ENCODE peak calls at places on chromosome 15, in ten cellular contexts. One of them, this sample, is unnamed.

GRCh38 chr15:83250766-83251165 is 33.7 kb downstream of the BNC1 start:
- DNase-seq in ovary: no peak
- DNase-seq in thyroid gland: no peak
- DNase-seq in H1: no peak
- DNase-seq in H54: no peak
- DNase-seq in GM12891: no peak
- DNase-seq in stomach: no peak
- DNase-seq in uterus: no peak
- DNase-seq in Peyer's patch: no peak
- DNase-seq in IMR-90: no peak
- DNase-seq in this sample: no peak

GRCh38 chr15:36924076-36924475 is 176.3 kb downstream of the MEIS2 start:
- DNase-seq in uterus: no peak
- DNase-seq in GM12891: no peak
- DNase-seq in ovary: no peak
- DNase-seq in Peyer's patch: no peak
- DNase-seq in stomach: no peak
- DNase-seq in IMR-90: no peak
- DNase-seq in H54: no peak
- DNase-seq in thyroid gland: no peak
- DNase-seq in H1: no peak
- DNase-seq in this sample: no peak

GRCh38 chr15:63420333-63420741 is 38.7 kb upstream of the CA12 start:
- DNase-seq in stomach: no peak
- DNase-seq in ovary: no peak
- DNase-seq in thyroid gland: no peak
- DNase-seq in H54: no peak
- DNase-seq in GM12891: no peak
- DNase-seq in uterus: no peak
- DNase-seq in IMR-90: peak
- DNase-seq in H1: no peak
- DNase-seq in Peyer's patch: no peak
- DNase-seq in this sample: no peak

GRCh38 chr15:101148166-101148880 is 103.5 kb downstream of the CHSY1 start:
- DNase-seq in stomach: no peak
- DNase-seq in uterus: no peak
- DNase-seq in GM12891: no peak
- DNase-seq in H54: no peak
- DNase-seq in H1: no peak
- DNase-seq in thyroid gland: no peak
- DNase-seq in Peyer's patch: no peak
- DNase-seq in IMR-90: no peak
- DNase-seq in ovary: no peak
- DNase-seq in this sample: no peak

GRCh38 chr15:42819781-42820180 is 82.9 kb upstream of the CDAN1 start:
- DNase-seq in Peyer's patch: no peak
- DNase-seq in H54: no peak
- DNase-seq in ovary: no peak
- DNase-seq in IMR-90: no peak
- DNase-seq in H1: no peak
- DNase-seq in uterus: no peak
- DNase-seq in thyroid gland: no peak
- DNase-seq in stomach: no peak
- DNase-seq in GM12891: no peak
- DNase-seq in this sample: no peak

GRCh38 chr15:55796321-55796965 is 53.5 kb upstream of the PRTG start:
- DNase-seq in ovary: no peak
- DNase-seq in Peyer's patch: no peak
- DNase-seq in H1: no peak
- DNase-seq in GM12891: no peak
- DNase-seq in H54: no peak
- DNase-seq in stomach: no peak
- DNase-seq in thyroid gland: peak
- DNase-seq in uterus: no peak
- DNase-seq in IMR-90: peak
- DNase-seq in this sample: no peak

GRCh38 chr15:68991723-68992122 is 22.8 kb upstream of the NOX5 start:
- DNase-seq in stomach: peak
- DNase-seq in H1: no peak
- DNase-seq in GM12891: no peak
- DNase-seq in H54: no peak
- DNase-seq in thyroid gland: no peak
- DNase-seq in ovary: peak
- DNase-seq in uterus: no peak
- DNase-seq in IMR-90: peak
- DNase-seq in Peyer's patch: no peak
- DNase-seq in this sample: no peak

GRCh38 chr15:98111806-98112205 is 151.3 kb downstream of the ARRDC4 start:
- DNase-seq in H1: no peak
- DNase-seq in ovary: no peak
- DNase-seq in GM12891: no peak
- DNase-seq in thyroid gland: no peak
- DNase-seq in Peyer's patch: no peak
- DNase-seq in H54: no peak
- DNase-seq in IMR-90: no peak
- DNase-seq in uterus: no peak
- DNase-seq in stomach: no peak
- DNase-seq in this sample: no peak

GRCh38 chr15:44010114-44010513 is 183.3 kb downstream of the WDR76 start:
- DNase-seq in thyroid gland: no peak
- DNase-seq in ovary: no peak
- DNase-seq in Peyer's patch: no peak
- DNase-seq in GM12891: no peak
- DNase-seq in uterus: no peak
- DNase-seq in IMR-90: peak
- DNase-seq in H1: no peak
- DNase-seq in stomach: no peak
- DNase-seq in H54: peak
- DNase-seq in this sample: no peak

DNA sequence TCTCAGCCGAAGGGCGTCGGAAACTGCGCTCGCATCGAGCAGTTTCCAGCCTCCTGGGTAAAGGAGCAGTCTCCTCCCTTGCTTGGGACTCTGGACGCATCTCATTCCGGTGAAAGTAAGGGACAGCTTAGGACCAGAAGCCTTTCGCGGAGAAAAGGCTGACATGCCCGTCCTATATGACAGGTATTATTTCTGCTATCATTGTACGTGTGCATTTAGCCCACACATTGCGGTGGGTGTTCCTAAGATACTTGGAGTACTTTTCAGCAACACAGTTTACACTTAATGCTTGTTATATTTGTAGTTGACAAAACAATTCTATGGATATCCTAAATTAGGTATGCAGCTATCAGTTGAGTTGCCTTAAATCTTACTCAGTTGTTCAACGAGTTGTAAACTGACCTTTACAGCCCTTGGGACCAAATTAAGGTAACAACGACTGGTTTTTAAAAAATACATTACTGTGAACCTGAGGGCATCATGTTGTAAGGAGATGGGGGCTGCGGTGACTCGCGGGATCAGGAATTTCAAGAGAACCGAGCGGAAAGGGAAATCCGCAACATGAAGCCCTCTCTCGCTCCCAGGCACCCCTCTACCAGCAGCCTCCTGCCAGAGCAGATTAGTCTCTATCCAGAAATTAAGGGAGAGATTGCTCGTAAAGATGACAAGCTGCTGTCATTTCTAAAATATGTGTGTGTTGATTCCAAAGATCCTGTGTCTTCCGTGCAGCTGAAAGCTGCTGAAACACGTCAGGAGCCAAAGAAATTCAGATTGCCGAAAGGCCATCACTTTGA is 632 bp upstream of the COPS2 start:
- DNase-seq in H54: no peak
- DNase-seq in stomach: no peak
- DNase-seq in GM12891: no peak
- DNase-seq in IMR-90: peak
- DNase-seq in uterus: no peak
- DNase-seq in thyroid gland: peak
- DNase-seq in ovary: no peak
- DNase-seq in H1: no peak
- DNase-seq in Peyer's patch: no peak
- DNase-seq in this sample: no peak
- TF ChIP-seq POLR2A in H54: no peak
- TF ChIP-seq POLR2A in stomach: no peak
- TF ChIP-seq POLR2A in GM12891: no peak
- TF ChIP-seq POLR2A in IMR-90: no peak
- TF ChIP-seq POLR2A in uterus: no peak
- TF ChIP-seq POLR2A in thyroid gland: no peak
- TF ChIP-seq POLR2A in ovary: no peak
- TF ChIP-seq POLR2A in H1: no peak
- TF ChIP-seq POLR2A in Peyer's patch: no peak
- TF ChIP-seq POLR2A in this sample: no peak

GRCh38 chr15:59689626-59690236 is 611 bp upstream of the BNIP2 start:
- DNase-seq in GM12891: no peak
- DNase-seq in thyroid gland: peak
- DNase-seq in stomach: peak
- DNase-seq in IMR-90: peak
- DNase-seq in H54: no peak
- DNase-seq in ovary: peak
- DNase-seq in uterus: peak
- DNase-seq in H1: peak
- DNase-seq in Peyer's patch: peak
- DNase-seq in this sample: peak
- TF ChIP-seq POLR2A in GM12891: no peak
- TF ChIP-seq POLR2A in thyroid gland: no peak
- TF ChIP-seq POLR2A in stomach: no peak
- TF ChIP-seq POLR2A in IMR-90: no peak
- TF ChIP-seq POLR2A in H54: no peak
- TF ChIP-seq POLR2A in ovary: no peak
- TF ChIP-seq POLR2A in uterus: no peak
- TF ChIP-seq POLR2A in H1: no peak
- TF ChIP-seq POLR2A in Peyer's patch: no peak
- TF ChIP-seq POLR2A in this sample: no peak

DNA sequence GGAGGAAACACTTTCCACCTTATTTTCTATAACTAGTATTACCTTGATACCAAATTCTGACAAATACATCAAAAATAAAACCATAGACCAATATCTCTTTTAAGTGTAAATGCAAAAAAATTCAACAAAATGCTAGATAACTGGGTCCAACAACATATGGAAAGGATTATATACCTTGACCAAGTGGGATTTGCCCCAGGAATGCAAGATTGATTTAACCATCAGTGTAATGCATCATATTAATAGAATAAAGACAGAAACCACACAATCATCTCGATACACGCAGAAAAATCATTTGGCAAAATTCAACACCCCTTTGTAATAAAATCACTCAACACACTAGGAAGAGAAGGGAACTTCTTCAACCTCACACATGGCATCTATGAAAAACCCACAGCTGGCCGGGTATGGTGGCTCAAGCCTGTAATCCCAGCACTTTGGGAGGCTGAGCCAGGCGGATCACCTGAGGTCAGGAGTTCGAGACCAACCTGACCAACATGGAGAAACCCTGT is 19.5 kb downstream of the GREM1 start:
- DNase-seq in ovary: no peak
- DNase-seq in GM12891: no peak
- DNase-seq in IMR-90: peak
- DNase-seq in Peyer's patch: no peak
- DNase-seq in stomach: no peak
- DNase-seq in uterus: no peak
- DNase-seq in thyroid gland: no peak
- DNase-seq in H54: no peak
- DNase-seq in H1: no peak
- DNase-seq in this sample: no peak
- TF ChIP-seq POLR2A in ovary: no peak
- TF ChIP-seq POLR2A in GM12891: no peak
- TF ChIP-seq POLR2A in IMR-90: no peak
- TF ChIP-seq POLR2A in Peyer's patch: no peak
- TF ChIP-seq POLR2A in stomach: no peak
- TF ChIP-seq POLR2A in uterus: no peak
- TF ChIP-seq POLR2A in thyroid gland: no peak
- TF ChIP-seq POLR2A in H54: no peak
- TF ChIP-seq POLR2A in H1: no peak
- TF ChIP-seq POLR2A in this sample: no peak

GRCh38 chr15:90873488-90873997 is 5.2 kb downstream of the FURIN start:
- DNase-seq in stomach: no peak
- DNase-seq in thyroid gland: no peak
- DNase-seq in H1: no peak
- DNase-seq in Peyer's patch: no peak
- DNase-seq in uterus: no peak
- DNase-seq in ovary: no peak
- DNase-seq in H54: no peak
- DNase-seq in IMR-90: no peak
- DNase-seq in GM12891: no peak
- DNase-seq in this sample: no peak

GRCh38 chr15:90873998-90874605 is 5.7 kb downstream of the FURIN start:
- DNase-seq in uterus: no peak
- DNase-seq in H1: no peak
- DNase-seq in GM12891: no peak
- DNase-seq in H54: no peak
- DNase-seq in ovary: no peak
- DNase-seq in Peyer's patch: peak
- DNase-seq in stomach: peak
- DNase-seq in IMR-90: no peak
- DNase-seq in thyroid gland: peak
- DNase-seq in this sample: no peak

GRCh38 chr15:90871097-90871715 is 2.8 kb downstream of the FURIN start:
- DNase-seq in GM12891: no peak
- DNase-seq in uterus: peak
- DNase-seq in H54: no peak
- DNase-seq in ovary: peak
- DNase-seq in IMR-90: no peak
- DNase-seq in H1: no peak
- DNase-seq in Peyer's patch: peak
- DNase-seq in stomach: no peak
- DNase-seq in thyroid gland: peak
- DNase-seq in this sample: no peak

GRCh38 chr15:90871716-90872480 is 3.5 kb downstream of the FURIN start:
- DNase-seq in stomach: no peak
- DNase-seq in H54: no peak
- DNase-seq in Peyer's patch: peak
- DNase-seq in H1: no peak
- DNase-seq in uterus: peak
- DNase-seq in GM12891: no peak
- DNase-seq in IMR-90: no peak
- DNase-seq in ovary: peak
- DNase-seq in thyroid gland: peak
- DNase-seq in this sample: no peak

DNA sequence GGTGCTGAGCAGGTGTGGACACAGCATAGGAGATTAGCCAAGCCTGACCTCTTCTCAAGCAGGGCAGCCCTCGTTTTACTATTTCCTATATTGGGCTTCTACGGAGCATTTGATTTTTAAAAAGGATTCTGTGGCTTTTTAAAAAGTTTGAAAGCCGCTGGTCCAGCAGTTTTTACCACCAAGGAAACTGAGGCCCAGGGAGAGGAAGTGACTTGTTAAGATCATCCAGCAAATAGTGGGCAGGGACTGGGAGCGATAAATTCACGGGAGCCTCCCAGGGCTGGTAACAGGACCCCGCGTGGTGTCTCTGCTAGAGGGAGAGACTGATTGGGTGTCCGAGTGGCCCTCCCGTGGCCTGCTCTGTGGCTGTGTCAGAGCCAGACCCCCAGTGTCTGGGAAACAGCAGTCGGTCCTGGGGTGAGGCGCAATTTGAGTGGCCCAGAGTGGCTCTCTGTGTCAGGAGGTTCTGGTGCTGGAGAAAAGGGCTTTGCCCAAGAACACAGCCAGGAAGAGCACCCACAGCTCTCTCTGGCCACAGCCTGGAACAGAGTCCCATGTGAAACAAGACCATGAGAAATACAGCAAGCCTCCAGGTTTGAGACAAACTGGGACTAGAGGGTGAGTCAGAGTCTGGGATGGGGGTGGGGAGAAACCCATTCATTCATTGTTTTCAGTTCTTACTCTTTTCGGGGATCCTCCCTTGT is 4.2 kb downstream of the FURIN start:
- DNase-seq in H54: peak
- DNase-seq in IMR-90: peak
- DNase-seq in H1: no peak
- DNase-seq in thyroid gland: peak
- DNase-seq in stomach: no peak
- DNase-seq in ovary: no peak
- DNase-seq in GM12891: no peak
- DNase-seq in uterus: peak
- DNase-seq in Peyer's patch: peak
- DNase-seq in this sample: no peak
- TF ChIP-seq POLR2A in H54: peak
- TF ChIP-seq POLR2A in IMR-90: peak
- TF ChIP-seq POLR2A in H1: no peak
- TF ChIP-seq POLR2A in thyroid gland: no peak
- TF ChIP-seq POLR2A in stomach: no peak
- TF ChIP-seq POLR2A in ovary: no peak
- TF ChIP-seq POLR2A in GM12891: peak
- TF ChIP-seq POLR2A in uterus: no peak
- TF ChIP-seq POLR2A in Peyer's patch: no peak
- TF ChIP-seq POLR2A in this sample: peak

This sample was measured in tibial nerve.